ENCODE peak calls at places on chromosome 9, in four cellular contexts. One of them, this sample, is unnamed.

GRCh38 chr9:128224877-128225276 is 21.7 kb downstream of the DNM1 start:
- ATAC-seq in Right ventricle myocardium superior: no peak
- ATAC-seq in right cardiac atrium: no peak
- ATAC-seq in A549: no peak
- ATAC-seq in this sample: no peak

GRCh38 chr9:35814106-35814840 is 569 bp downstream of the HINT2 start:
- ATAC-seq in Right ventricle myocardium superior: peak
- ATAC-seq in right cardiac atrium: peak
- ATAC-seq in A549: peak
- ATAC-seq in this sample: peak

GRCh38 chr9:34647084-34647403 is 569 bp downstream of the GALT start:
- ATAC-seq in Right ventricle myocardium superior: no peak
- ATAC-seq in right cardiac atrium: no peak
- ATAC-seq in A549: peak
- ATAC-seq in this sample: peak

GRCh38 chr9:649128-650074 is 192.1 kb upstream of the DMRT1 start:
- ATAC-seq in Right ventricle myocardium superior: peak
- ATAC-seq in right cardiac atrium: peak
- ATAC-seq in A549: no peak
- ATAC-seq in this sample: peak

GRCh38 chr9:94881946-94882345 is 155.4 kb downstream of the AOPEP start:
- ATAC-seq in Right ventricle myocardium superior: no peak
- ATAC-seq in right cardiac atrium: no peak
- ATAC-seq in A549: no peak
- ATAC-seq in this sample: no peak

GRCh38 chr9:124684140-124684539 is 87.0 kb downstream of the NR6A1 start:
- ATAC-seq in Right ventricle myocardium superior: peak
- ATAC-seq in right cardiac atrium: peak
- ATAC-seq in A549: no peak
- ATAC-seq in this sample: no peak

GRCh38 chr9:136055715-136056545 is 39.2 kb downstream of the NACC2 start:
- ATAC-seq in Right ventricle myocardium superior: no peak
- ATAC-seq in right cardiac atrium: no peak
- ATAC-seq in A549: no peak
- ATAC-seq in this sample: no peak

GRCh38 chr9:74570879-74571512 is 73.9 kb downstream of the RORB start:
- ATAC-seq in Right ventricle myocardium superior: no peak
- ATAC-seq in right cardiac atrium: no peak
- ATAC-seq in A549: peak
- ATAC-seq in this sample: no peak

GRCh38 chr9:36144322-36145206 is 8.0 kb downstream of the GLIPR2 start:
- ATAC-seq in Right ventricle myocardium superior: no peak
- ATAC-seq in right cardiac atrium: no peak
- ATAC-seq in A549: no peak
- ATAC-seq in this sample: peak

GRCh38 chr9:2502210-2502609 is 119.4 kb upstream of the VLDLR start:
- ATAC-seq in Right ventricle myocardium superior: no peak
- ATAC-seq in right cardiac atrium: no peak
- ATAC-seq in A549: no peak
- ATAC-seq in this sample: no peak

GRCh38 chr9:96350866-96351265 is 32.6 kb downstream of the SLC35D2 start:
- ATAC-seq in Right ventricle myocardium superior: no peak
- ATAC-seq in right cardiac atrium: no peak
- ATAC-seq in A549: no peak
- ATAC-seq in this sample: no peak

GRCh38 chr9:125758986-125759811 is 12.0 kb downstream of the PBX3 start:
- ATAC-seq in Right ventricle myocardium superior: peak
- ATAC-seq in right cardiac atrium: peak
- ATAC-seq in A549: no peak
- ATAC-seq in this sample: no peak

GRCh38 chr9:20043461-20043860 is 254.6 kb upstream of the SLC24A2 start:
- ATAC-seq in Right ventricle myocardium superior: no peak
- ATAC-seq in right cardiac atrium: no peak
- ATAC-seq in A549: no peak
- ATAC-seq in this sample: no peak

GRCh38 chr9:82132024-82132423 is 143.5 kb downstream of the SPATA31D1 start:
- ATAC-seq in Right ventricle myocardium superior: no peak
- ATAC-seq in right cardiac atrium: no peak
- ATAC-seq in A549: no peak
- ATAC-seq in this sample: no peak